ENCODE peak calls at places on chromosomes 4 and X, in seven cellular contexts. J is activated CD4-positive, alpha-beta T cell treated with anti-CD3 and anti-CD28 coated beads for 1 hour; L is IMR-90; I is SW 1271; N is heart right ventricle; D is naive thymus-derived CD8-positive, alpha-beta T cell; S is left cardiac atrium. O is an unnamed sample.

GRCh38 chr4:35760706-35761278 is 483.5 kb downstream of the ARAP2 start:
- DNase-seq in J (no peak), L (no peak), I (no peak), N (no peak), D (no peak), S (no peak), O (no peak)

GRCh38 chr4:24965627-24966026 is 52.8 kb upstream of the CCDC149 start:
- DNase-seq in J (no peak), L (no peak), I (no peak), N (no peak), D (no peak), S (no peak), O (no peak)

GRCh38 chr4:2297606-2298517 is 36.0 kb upstream of the MXD4 start:
- DNase-seq in J (no peak), L (no peak), I (no peak), N (no peak), D (no peak), S (no peak), O (no peak)

GRCh38 chr4:78829296-78829695 is 53.1 kb downstream of the BMP2K start:
- DNase-seq in J (no peak), L (peak; percentile 67), I (no peak), N (no peak), D (no peak), S (no peak), O (no peak)

GRCh38 chrX:15376956-15377355 is 7.3 kb downstream of the VEGFD start:
- DNase-seq in J (no peak), L (peak; percentile 25), I (no peak), N (no peak), D (no peak), S (no peak), O (no peak)

GRCh38 chrX:133005038-133005437 is 46.6 kb upstream of the HS6ST2 start:
- DNase-seq in J (no peak), L (peak; percentile 1), I (no peak), N (no peak), D (no peak), S (no peak), O (peak; percentile 10)

GRCh38 chr4:17705107-17705506 is 76.3 kb downstream of the FAM184B start:
- DNase-seq in J (no peak), L (no peak), I (no peak), N (no peak), D (no peak), S (no peak), O (no peak)

GRCh38 chr4:24588216-24588954 is 4.0 kb upstream of the DHX15 start:
- DNase-seq in J (no peak), L (no peak), I (no peak), N (no peak), D (no peak), S (no peak), O (no peak)

GRCh38 chrX:138485767-138486166 is 225.8 kb downstream of the FGF13 start:
- DNase-seq in J (no peak), L (no peak), I (no peak), N (no peak), D (no peak), S (no peak), O (no peak)

GRCh38 chr4:137611998-137612700 is 79.9 kb upstream of the PCDH18 start:
- DNase-seq in J (no peak), L (no peak), I (no peak), N (no peak), D (no peak), S (no peak), O (no peak)

GRCh38 chr4:125891597-125892258 is 577.0 kb downstream of the FAT4 start:
- DNase-seq in J (no peak), L (peak; percentile 98), I (no peak), N (no peak), D (no peak), S (no peak), O (peak; percentile 95)

GRCh38 chr4:35461931-35462659 is 782.2 kb downstream of the ARAP2 start:
- DNase-seq in J (no peak), L (no peak), I (no peak), N (no peak), D (no peak), S (no peak), O (peak; percentile 50)

GRCh38 chrX:22800806-22801205 is 199.0 kb upstream of the DDX53 start:
- DNase-seq in J (no peak), L (no peak), I (no peak), N (no peak), D (no peak), S (no peak), O (peak; percentile 13)

GRCh38 chr4:150569384-150569987 is 12.5 kb upstream of the MAB21L2 start:
- DNase-seq in J (no peak), L (peak; percentile 79), I (no peak), N (no peak), D (no peak), S (no peak), O (peak; percentile 57)

GRCh38 chr4:85051526-85051925 is 85.0 kb upstream of the WDFY3 start:
- DNase-seq in J (no peak), L (no peak), I (no peak), N (no peak), D (no peak), S (no peak), O (no peak)

GRCh38 chr4:71441186-71442169 is 102.7 kb downstream of the SLC4A4 start:
- DNase-seq in J (no peak), L (peak; percentile 52), I (no peak), N (no peak), D (no peak), S (no peak), O (no peak)

GRCh38 chr4:130233377-130234047 is 1137.6 kb downstream of the C4orf33 start:
- DNase-seq in J (no peak), L (no peak), I (no peak), N (no peak), D (no peak), S (no peak), O (peak; percentile 64)

GRCh38 chrX:51803833-51804232 is 60.6 kb downstream of the GSPT2 start:
- DNase-seq in J (no peak), L (no peak), I (no peak), N (no peak), D (no peak), S (no peak), O (no peak)

GRCh38 chrX:103817502-103817901 is 14.6 kb downstream of the RAB9B start:
- DNase-seq in J (no peak), L (peak; percentile 42), I (no peak), N (peak; percentile 6), D (no peak), S (no peak), O (peak; percentile 4)

GRCh38 chrX:132758778-132759177 is 199.7 kb downstream of the HS6ST2 start:
- DNase-seq in J (no peak), L (no peak), I (no peak), N (no peak), D (no peak), S (no peak), O (no peak)

GRCh38 chr4:2407991-2408342 is 10.5 kb downstream of the ZFYVE28 start:
- DNase-seq in J (no peak), L (no peak), I (no peak), N (no peak), D (no peak), S (no peak), O (no peak)

GRCh38 chrX:38282044-38282443 is 45.3 kb downstream of the RPGR start:
- DNase-seq in J (no peak), L (no peak), I (no peak), N (peak; percentile 4), D (no peak), S (no peak), O (no peak)

GRCh38 chr4:172691552-172691951 is 477.1 kb upstream of the GALNT7 start:
- DNase-seq in J (no peak), L (no peak), I (no peak), N (no peak), D (no peak), S (no peak), O (no peak)

GRCh38 chr4:138935-139334 is 14.6 kb downstream of the ZNF718 start:
- DNase-seq in J (no peak), L (no peak), I (no peak), N (no peak), D (no peak), S (no peak), O (no peak)

GRCh38 chrX:153780678-153781427 is at the start of gene SRPK3:
- DNase-seq in J (no peak), L (no peak), I (no peak), N (no peak), D (no peak), S (no peak), O (no peak)

GRCh38 chr4:105399535-105400161 is 74.2 kb downstream of the PPA2 start:
- DNase-seq in J (no peak), L (peak; percentile 91), I (no peak), N (no peak), D (no peak), S (no peak), O (peak; percentile 58)

GRCh38 chr4:146638801-146639351 is at the start of gene POU4F2:
- DNase-seq in J (no peak), L (no peak), I (no peak), N (no peak), D (no peak), S (peak; percentile 23), O (no peak)

GRCh38 chrX:48165246-48165645 is 31.3 kb downstream of the SSX5 start:
- DNase-seq in J (no peak), L (no peak), I (no peak), N (no peak), D (no peak), S (no peak), O (peak; percentile 59)

GRCh38 chr4:102868782-102869568 is at the start of gene CISD2:
- DNase-seq in J (peak; percentile 79), L (peak; percentile 85), I (peak; percentile 63), N (peak; percentile 91), D (peak; percentile 91), S (peak; percentile 94), O (peak; percentile 87)

GRCh38 chr4:150205016-150205415 is 126.8 kb downstream of the DCLK2 start:
- DNase-seq in J (no peak), L (no peak), I (no peak), N (no peak), D (no peak), S (no peak), O (no peak)

GRCh38 chr4:42048394-42048793 is 58.1 kb downstream of the SLC30A9 start:
- DNase-seq in J (no peak), L (peak; percentile 94), I (no peak), N (no peak), D (no peak), S (no peak), O (peak; percentile 8)

O was measured in H4.